ENCODE peak calls at places on chromosomes 1 and 21, in seven cellular contexts. M is cardiac fibroblast, S is RWPE1, E is upper lobe of right lung, H is neural crest cell, C is AG10803, N is Peyer's patch. O is an unnamed sample.

GRCh38 chr1:201042663-201043461 is 19.3 kb upstream of the KIF21B start:
- DNase-seq in M (peak), S (peak), E (no peak), H (peak), C (peak), N (peak), O (peak)

GRCh38 chr1:231990388-231990787 is 363.8 kb downstream of the DISC1 start:
- DNase-seq in M (no peak), S (no peak), E (no peak), H (no peak), C (peak), N (no peak), O (no peak)

GRCh38 chr21:19557046-19557445 is 1153.5 kb upstream of the TMPRSS15 start:
- DNase-seq in M (no peak), S (no peak), E (no peak), H (no peak), C (no peak), N (no peak), O (no peak)

GRCh38 chr1:56816909-56817308 is 2.3 kb downstream of the FYB2 start:
- DNase-seq in M (no peak), S (no peak), E (no peak), H (no peak), C (no peak), N (no peak), O (no peak)

GRCh38 chr21:31873696-31874599 is 1.1 kb downstream of the HUNK start:
- DNase-seq in M (no peak), S (no peak), E (peak), H (peak), C (peak), N (no peak), O (peak)

GRCh38 chr1:109918077-109918606 is 7.5 kb downstream of the CSF1 start:
- DNase-seq in M (no peak), S (no peak), E (no peak), H (no peak), C (no peak), N (no peak), O (no peak)

GRCh38 chr1:41102208-41102607 is 80.7 kb upstream of the SLFNL1 start:
- DNase-seq in M (peak), S (peak), E (peak), H (no peak), C (peak), N (peak), O (peak)

GRCh38 chr1:223742861-223743517 is 30.6 kb downstream of the CAPN2 start:
- DNase-seq in M (no peak), S (no peak), E (no peak), H (no peak), C (no peak), N (no peak), O (no peak)

GRCh38 chr1:59747469-59748014 is 67.2 kb upstream of the HOOK1 start:
- DNase-seq in M (no peak), S (no peak), E (no peak), H (no peak), C (no peak), N (no peak), O (no peak)

GRCh38 chr1:4172659-4173599 is 272.9 kb upstream of the C1orf174 start:
- DNase-seq in M (no peak), S (no peak), E (no peak), H (peak), C (no peak), N (no peak), O (no peak)

GRCh38 chr21:45430521-45431501 is 25.8 kb downstream of the COL18A1 start:
- DNase-seq in M (no peak), S (no peak), E (no peak), H (no peak), C (no peak), N (no peak), O (no peak)

GRCh38 chr1:24415910-24416665 is 486 bp downstream of the NIPAL3 start:
- DNase-seq in M (no peak), S (peak), E (no peak), H (no peak), C (no peak), N (no peak), O (peak)

GRCh38 chr21:18548249-18548648 is 144.7 kb upstream of the TMPRSS15 start:
- DNase-seq in M (no peak), S (no peak), E (no peak), H (no peak), C (no peak), N (no peak), O (no peak)

GRCh38 chr1:52659851-52660596 is 27.1 kb downstream of the SHISAL2A start:
- DNase-seq in M (no peak), S (no peak), E (no peak), H (no peak), C (no peak), N (no peak), O (no peak)

GRCh38 chr1:87100271-87100670 is 185.8 kb downstream of the HS2ST1 start:
- DNase-seq in M (no peak), S (no peak), E (no peak), H (no peak), C (no peak), N (no peak), O (no peak)

GRCh38 chr1:101854271-101854670 is 142.5 kb downstream of the OLFM3 start:
- DNase-seq in M (no peak), S (no peak), E (no peak), H (no peak), C (no peak), N (no peak), O (no peak)

DNA sequence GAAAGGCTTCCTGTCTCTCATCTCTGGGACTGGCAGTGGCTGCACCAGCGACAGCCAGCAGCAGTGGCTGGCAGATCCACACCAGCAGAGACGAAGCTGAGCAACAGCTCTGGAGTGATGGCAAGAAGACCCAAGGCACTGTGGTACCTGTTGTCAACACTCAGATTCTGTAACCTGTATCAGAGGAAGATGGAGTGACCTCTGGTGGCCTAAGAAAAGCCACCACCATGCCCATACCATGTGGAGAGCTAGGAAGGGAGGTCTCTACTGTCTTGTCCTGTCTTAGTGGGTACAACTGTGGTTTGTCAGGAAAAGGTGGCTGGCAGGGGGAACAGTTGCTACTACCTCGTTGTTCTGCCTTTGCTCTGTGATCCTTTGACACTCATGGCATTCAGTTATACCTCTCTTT is 22.5 kb upstream of the RHBDL2 start:
- DNase-seq in M (no peak), S (no peak), E (no peak), H (no peak), C (no peak), N (no peak), O (peak)
- TF ChIP-seq CTCF in M (peak), S (no peak), E (peak), H (no peak), C (no peak), N (peak), O (no peak)

DNA sequence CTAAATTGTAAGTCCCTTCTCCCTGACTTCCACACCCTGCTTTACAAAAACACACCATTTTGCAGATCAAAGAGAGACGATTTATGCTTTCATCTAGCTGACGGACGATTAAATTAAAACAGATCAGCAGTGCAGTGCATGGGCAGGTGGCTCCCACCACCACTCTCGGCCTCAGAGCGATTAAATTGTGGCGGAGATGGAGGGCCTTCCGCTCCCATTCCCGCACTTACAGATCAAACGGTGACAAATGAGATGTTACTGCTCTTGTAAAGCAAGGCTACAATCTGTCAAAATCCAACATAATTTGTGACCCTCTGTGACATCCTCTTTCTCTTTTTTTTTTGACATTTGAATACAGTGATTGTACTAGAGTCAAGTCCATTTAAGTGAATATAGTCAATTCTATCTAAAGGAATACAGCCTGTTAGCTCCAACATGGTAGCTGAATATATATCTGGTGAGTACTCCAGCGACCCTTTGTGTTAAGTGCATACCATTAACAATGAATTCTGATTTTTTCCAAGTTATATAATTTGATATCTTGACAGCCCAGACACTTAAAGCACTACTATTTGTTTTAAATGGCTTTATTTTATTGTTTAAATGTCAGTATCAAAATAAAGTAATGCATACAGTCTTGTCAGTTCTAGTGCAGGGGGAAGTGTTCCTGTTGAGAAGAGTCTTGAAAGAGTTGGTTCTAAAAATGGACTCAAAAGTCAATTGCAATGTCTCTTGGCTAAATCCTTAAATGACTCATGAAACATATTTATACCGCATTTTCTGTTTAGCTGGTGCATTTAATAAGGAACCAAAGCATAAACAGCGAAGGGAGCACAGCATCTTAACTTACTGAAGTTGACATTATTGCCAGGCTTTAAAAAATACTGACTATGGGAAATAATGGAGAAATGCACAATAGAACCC is 109.0 kb downstream of the ESRRG start:
- DNase-seq in M (no peak), S (no peak), E (no peak), H (no peak), C (no peak), N (no peak), O (no peak)
- TF ChIP-seq CTCF in M (no peak), S (no peak), E (no peak), H (no peak), C (no peak), N (no peak), O (no peak)

GRCh38 chr1:9861371-9861770 is 37.6 kb upstream of the CLSTN1 start:
- DNase-seq in M (no peak), S (no peak), E (no peak), H (no peak), C (no peak), N (no peak), O (no peak)
- TF ChIP-seq CTCF in M (no peak), S (no peak), E (no peak), H (no peak), C (no peak), N (no peak), O (no peak)

GRCh38 chr1:150749720-150750311 is 15.8 kb downstream of the CTSS start:
- DNase-seq in M (no peak), S (no peak), E (no peak), H (no peak), C (no peak), N (no peak), O (no peak)

GRCh38 chr1:150748859-150749719 is 16.5 kb downstream of the CTSS start:
- DNase-seq in M (no peak), S (no peak), E (no peak), H (no peak), C (no peak), N (no peak), O (no peak)

GRCh38 chr1:150751443-150751842 is 14.1 kb downstream of the CTSS start:
- DNase-seq in M (no peak), S (no peak), E (no peak), H (no peak), C (no peak), N (no peak), O (no peak)

DNA sequence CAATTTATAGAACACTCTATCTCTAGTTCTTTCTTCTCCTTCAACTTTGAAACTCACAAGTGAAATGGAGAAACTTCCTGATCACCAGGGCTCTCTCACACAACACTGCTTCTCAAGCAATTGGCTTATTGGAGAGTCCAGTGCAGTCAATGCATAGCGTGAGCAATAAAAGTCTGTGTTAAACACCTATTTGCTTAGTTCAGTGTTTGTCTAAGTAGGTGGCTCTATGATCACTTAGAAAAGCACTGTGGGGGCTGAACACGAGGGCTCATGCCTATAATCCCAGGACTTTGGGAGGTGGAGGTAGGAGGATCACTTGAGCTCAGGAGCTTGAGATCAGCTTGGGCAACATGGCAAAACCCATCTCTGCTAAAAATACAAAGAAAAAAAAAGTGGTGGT is 12.2 kb downstream of the CTSS start:
- DNase-seq in M (no peak), S (no peak), E (no peak), H (no peak), C (no peak), N (no peak), O (no peak)
- TF ChIP-seq CTCF in M (no peak), S (no peak), E (no peak), H (no peak), C (no peak), N (no peak), O (no peak)

GRCh38 chr21:42539931-42540343 is 26.3 kb downstream of the SLC37A1 start:
- DNase-seq in M (no peak), S (no peak), E (peak), H (no peak), C (no peak), N (no peak), O (no peak)
- TF ChIP-seq CTCF in M (no peak), S (no peak), E (no peak), H (no peak), C (no peak), N (no peak), O (no peak)

GRCh38 chr1:19799233-19799876 is 361 bp downstream of the TMCO4 start:
- DNase-seq in M (peak), S (peak), E (peak), H (peak), C (peak), N (peak), O (peak)

GRCh38 chr1:19797827-19798226 is 1.9 kb downstream of the TMCO4 start:
- DNase-seq in M (no peak), S (no peak), E (no peak), H (no peak), C (no peak), N (no peak), O (no peak)

GRCh38 chr1:19802269-19802668 is 2.6 kb upstream of the TMCO4 start:
- DNase-seq in M (no peak), S (no peak), E (no peak), H (no peak), C (no peak), N (no peak), O (no peak)

GRCh38 chr1:19799877-19800804 is at the start of gene TMCO4:
- DNase-seq in M (peak), S (peak), E (peak), H (peak), C (peak), N (peak), O (peak)

DNA sequence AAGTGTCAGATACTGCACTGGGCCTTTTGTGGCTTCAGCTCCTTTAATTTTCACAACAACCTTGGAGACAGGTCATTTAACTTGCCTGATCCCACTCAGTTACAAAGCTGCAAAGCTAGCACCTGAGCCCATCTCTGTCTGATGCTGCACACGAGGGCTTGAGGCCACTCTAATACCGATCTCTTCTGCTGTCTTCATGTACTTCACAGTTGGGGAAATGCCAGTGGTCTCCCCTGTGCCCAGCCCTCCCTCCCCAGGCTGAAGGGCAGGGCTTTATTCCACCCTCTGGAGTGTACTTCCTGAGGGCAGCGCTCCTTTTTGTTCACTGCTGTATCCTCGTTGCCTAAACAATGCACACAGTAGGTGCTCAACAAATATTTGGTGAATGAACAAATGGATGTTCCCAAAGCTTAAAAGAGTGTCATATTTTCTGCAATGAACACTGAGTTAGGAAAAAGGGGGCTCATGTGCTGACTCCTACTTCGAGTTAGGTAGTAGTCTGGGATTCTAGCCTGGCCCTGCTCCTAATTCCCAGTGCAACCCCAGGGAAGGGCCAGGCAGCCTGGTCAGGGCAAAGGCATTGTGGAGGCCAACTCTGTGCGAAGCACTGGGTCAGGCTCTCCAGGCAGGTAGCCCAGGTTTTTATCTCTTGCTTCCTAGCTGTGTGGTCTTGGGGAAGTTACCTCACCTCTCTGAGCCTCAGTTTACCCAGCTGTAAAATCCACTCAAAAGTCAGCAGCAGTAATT is 1.1 kb downstream of the TMCO4 start:
- DNase-seq in M (no peak), S (no peak), E (no peak), H (no peak), C (no peak), N (no peak), O (no peak)
- TF ChIP-seq CTCF in M (no peak), S (no peak), E (no peak), H (no peak), C (no peak), N (no peak), O (no peak)

O was measured in Calu3.